ENCODE peak calls at places on chromosomes 1 and 21, in nine cellular contexts. V is A549, G is neural progenitor cell, W is neuronal stem cell, K is AG04450, J is tibial artery, F is PC-3, B is brain microvascular endothelial cell, H is GM23248. C is an unnamed sample.

GRCh38 chr1:157252473-157252872 is 114.3 kb upstream of the ETV3 start:
- DNase-seq in J (no peak), B (peak; percentile 58), W (no peak), H (peak; percentile 30), G (no peak), V (no peak), F (no peak), K (no peak), C (no peak)

GRCh38 chr21:44285547-44285992 is at the start of gene AIRE:
- DNase-seq in W (no peak), J (no peak), F (no peak), B (peak; percentile 21), V (no peak), H (peak; percentile 67), K (no peak), G (peak; percentile 40), C (no peak)

GRCh38 chr1:201999625-202000238 is 10.7 kb upstream of the ELF3 start:
- DNase-seq in H (peak; percentile 67), B (no peak), G (peak; percentile 74), J (no peak), W (no peak), F (peak; percentile 65), K (no peak), V (peak; percentile 83), C (no peak)

GRCh38 chr1:198030682-198031081 is 113.5 kb downstream of the LHX9 start:
- DNase-seq in K (peak; percentile 23), B (no peak), F (no peak), H (peak; percentile 76), J (no peak), G (no peak), W (no peak), V (no peak), C (no peak)

GRCh38 chr1:107326823-107327445 is 186.1 kb downstream of the NTNG1 start:
- DNase-seq in H (peak; percentile 47), J (no peak), V (no peak), W (no peak), G (no peak), B (no peak), K (no peak), F (no peak), C (no peak)

GRCh38 chr1:11309385-11309784 is 36.4 kb downstream of the UBIAD1 start:
- DNase-seq in K (no peak), H (no peak), B (no peak), J (no peak), G (no peak), V (no peak), F (no peak), W (no peak), C (no peak)

GRCh38 chr1:18959591-18959990 is 3.1 kb upstream of the IFFO2 start:
- DNase-seq in K (no peak), B (no peak), W (no peak), F (no peak), V (no peak), G (no peak), J (peak; percentile 29), H (no peak), C (no peak)

GRCh38 chr1:205013683-205014367 is 29.2 kb upstream of the CNTN2 start:
- DNase-seq in F (peak; percentile 41), V (no peak), G (peak; percentile 67), B (no peak), H (peak; percentile 35), K (no peak), J (no peak), W (no peak), C (peak; percentile 33)

GRCh38 chr1:183218981-183219621 is 33.0 kb downstream of the LAMC2 start:
- DNase-seq in F (no peak), B (no peak), J (peak; percentile 88), V (no peak), H (no peak), W (no peak), G (peak; percentile 56), K (no peak), C (no peak)

GRCh38 chr1:118841521-118841920 is 146.6 kb downstream of the TBX15 start:
- DNase-seq in V (no peak), B (no peak), H (no peak), F (no peak), K (no peak), W (no peak), G (no peak), J (no peak), C (no peak)

GRCh38 chr1:58880592-58880991 is 96.7 kb upstream of the JUN start:
- DNase-seq in H (no peak), V (no peak), G (no peak), B (no peak), J (no peak), F (no peak), K (no peak), W (no peak), C (no peak)

GRCh38 chr1:58881471-58881994 is 97.7 kb upstream of the JUN start:
- DNase-seq in F (peak; percentile 91), V (peak; percentile 89), W (no peak), G (no peak), B (no peak), K (no peak), J (peak; percentile 80), H (peak; percentile 79), C (no peak)

GRCh38 chr1:58883888-58884482 is 100.1 kb upstream of the JUN start:
- DNase-seq in H (no peak), F (no peak), K (no peak), V (no peak), J (no peak), B (no peak), G (no peak), W (no peak), C (no peak)

GRCh38 chr1:58883037-58883887 is 99.4 kb upstream of the JUN start:
- DNase-seq in H (peak; percentile 97), F (peak; percentile 98), G (no peak), K (peak; percentile 79), J (peak; percentile 87), W (no peak), B (peak; percentile 96), V (peak; percentile 86), C (peak; percentile 91)

DNA sequence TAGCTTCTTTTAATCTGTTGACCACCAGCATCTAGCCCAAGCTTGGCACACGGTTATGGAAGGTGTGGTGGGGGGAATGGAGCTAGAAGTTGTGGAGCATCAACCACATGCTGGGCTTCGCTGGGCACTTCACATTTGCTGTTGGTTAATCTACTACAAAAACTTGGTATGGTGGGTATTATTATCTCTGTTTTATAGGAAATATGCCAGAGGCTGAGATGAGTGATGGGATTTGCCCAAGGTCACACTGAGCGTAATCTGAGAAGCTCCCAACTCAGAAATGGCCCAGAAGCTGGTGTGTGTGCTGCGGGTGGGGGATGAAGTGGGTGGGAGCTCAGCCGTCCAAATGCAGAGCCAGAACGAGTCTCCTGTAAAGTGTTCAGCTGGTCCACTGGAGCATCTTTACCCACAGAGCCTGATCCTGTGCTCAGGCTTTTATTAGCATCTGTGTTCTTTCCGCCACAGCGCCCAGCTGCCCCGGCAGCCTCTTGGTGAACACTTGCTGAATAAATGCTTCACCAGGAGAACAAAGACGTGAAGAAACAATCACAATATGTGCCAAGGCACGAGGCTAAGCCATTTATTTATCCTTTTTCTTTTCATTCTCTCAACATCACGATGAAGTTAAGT is 98.6 kb upstream of the JUN start:
- DNase-seq in K (no peak), B (no peak), V (no peak), G (no peak), H (no peak), J (no peak), F (no peak), W (no peak), C (no peak)
- H3K27ac ChIP-seq in K (peak overlapping the region; percentile 88), B (peak overlapping the region; percentile 82), V (peak overlapping the region; percentile 91), G (no peak overlapping the region), H (peak overlapping the region; percentile 81), J (no peak overlapping the region), F (peak overlapping the region; percentile 83), W (no peak overlapping the region), C (peak overlapping the region; percentile 85)

GRCh38 chr1:181038399-181038873 is 4.7 kb downstream of the MR1 start:
- DNase-seq in K (no peak), J (no peak), B (peak; percentile 55), V (peak; percentile 84), H (peak; percentile 76), G (peak; percentile 76), F (peak; percentile 82), W (peak; percentile 61), C (no peak)

GRCh38 chr1:181044449-181044966 is 10.7 kb downstream of the MR1 start:
- DNase-seq in F (peak; percentile 2), K (no peak), J (no peak), B (no peak), H (no peak), G (no peak), W (no peak), V (peak; percentile 66), C (peak; percentile 86)

GRCh38 chr1:181040284-181040865 is 6.6 kb downstream of the MR1 start:
- DNase-seq in F (no peak), V (no peak), G (no peak), W (no peak), H (no peak), K (no peak), B (no peak), J (no peak), C (no peak)

GRCh38 chr1:181043025-181043880 is 9.5 kb downstream of the MR1 start:
- DNase-seq in K (no peak), B (no peak), F (peak; percentile 52), J (no peak), G (no peak), V (peak; percentile 47), H (peak; percentile 30), W (no peak), C (no peak)
- H3K27ac ChIP-seq in K (no peak overlapping the region), B (no peak overlapping the region), F (peak overlapping the region; percentile 13), J (no peak overlapping the region), G (no peak overlapping the region), V (peak overlapping the region; percentile 76), H (no peak overlapping the region), W (no peak overlapping the region), C (peak overlapping the region; percentile 88)

GRCh38 chr1:223770621-223771315 is 58.4 kb downstream of the CAPN2 start:
- DNase-seq in G (no peak), H (no peak), W (no peak), J (no peak), F (no peak), V (no peak), K (no peak), B (no peak), C (no peak)

GRCh38 chr1:223761416-223761815 is 49.1 kb downstream of the CAPN2 start:
- DNase-seq in K (no peak), J (no peak), V (no peak), H (no peak), W (no peak), B (no peak), G (no peak), F (no peak), C (no peak)

GRCh38 chr1:223763881-223764280 is 51.5 kb downstream of the CAPN2 start:
- DNase-seq in G (no peak), K (no peak), F (no peak), V (no peak), B (no peak), W (no peak), J (no peak), H (no peak), C (no peak)

GRCh38 chr1:223765036-223765718 is 52.8 kb downstream of the CAPN2 start:
- DNase-seq in B (peak; percentile 52), J (peak; percentile 60), W (no peak), H (peak; percentile 36), G (peak; percentile 39), F (no peak), K (no peak), V (no peak), C (no peak)

GRCh38 chr1:223765719-223766340 is 53.5 kb downstream of the CAPN2 start:
- DNase-seq in H (no peak), J (no peak), G (no peak), B (no peak), V (no peak), F (no peak), K (no peak), W (no peak), C (no peak)
- H3K27ac ChIP-seq in H (no peak overlapping the region), J (no peak overlapping the region), G (no peak overlapping the region), B (no peak overlapping the region), V (no peak overlapping the region), F (no peak overlapping the region), K (peak overlapping the region; percentile 2), W (peak overlapping the region; percentile 14), C (no peak overlapping the region)

GRCh38 chr1:230992100-230992774 is 13.3 kb downstream of the ARV1 start:
- DNase-seq in K (no peak), F (peak; percentile 66), W (no peak), J (no peak), G (no peak), V (no peak), B (no peak), H (no peak), C (peak; percentile 41)
- H3K27ac ChIP-seq in K (no peak overlapping the region), F (no peak overlapping the region), W (no peak overlapping the region), J (no peak overlapping the region), G (no peak overlapping the region), V (no peak overlapping the region), B (no peak overlapping the region), H (no peak overlapping the region), C (no peak overlapping the region)